ENCODE peak calls at places on chromosomes 6 and 20, in ten cellular contexts. X is kidney, T is AG20443, L is nephron progenitor cell, G is A549, E is IMR-90, H is NCI-H748 treated with DMSO at 0.1 percent for 48 hours, C is brain microvascular endothelial cell, K is omental fat pad, Y is SW480. J is an unnamed sample.

GRCh38 chr6:153129873-153130514 is 1.1 kb downstream of the RGS17 start:
- DNase-seq in X (peak), T (peak), L (peak), G (no peak), E (peak), H (no peak), C (peak), K (no peak), Y (no peak), J (no peak)

GRCh38 chr6:27775796-27776184 is 136.4 kb downstream of the OR2B2 start:
- DNase-seq in X (no peak), T (no peak), L (no peak), G (no peak), E (no peak), H (no peak), C (no peak), K (no peak), Y (no peak), J (no peak)

GRCh38 chr20:32742322-32743236 is 688 bp downstream of the COMMD7 start:
- DNase-seq in X (peak), T (no peak), L (no peak), G (no peak), E (no peak), H (no peak), C (no peak), K (no peak), Y (no peak), J (peak)

GRCh38 chr20:2793471-2793870 is 7.0 kb downstream of the CPXM1 start:
- DNase-seq in X (no peak), T (peak), L (no peak), G (no peak), E (no peak), H (no peak), C (no peak), K (no peak), Y (no peak), J (no peak)

GRCh38 chr6:89369009-89369408 is 16.5 kb upstream of the UBE2J1 start:
- DNase-seq in X (peak), T (peak), L (peak), G (no peak), E (peak), H (no peak), C (peak), K (peak), Y (no peak), J (no peak)

GRCh38 chr20:59895908-59896307 is 37.5 kb downstream of the SYCP2 start:
- DNase-seq in X (no peak), T (no peak), L (no peak), G (no peak), E (no peak), H (no peak), C (no peak), K (no peak), Y (no peak), J (no peak)

GRCh38 chr6:137223370-137224131 is 4.4 kb upstream of the IFNGR1 start:
- DNase-seq in X (no peak), T (no peak), L (no peak), G (no peak), E (peak), H (no peak), C (peak), K (no peak), Y (no peak), J (no peak)

GRCh38 chr20:48530957-48531356 is 296.8 kb downstream of the PREX1 start:
- DNase-seq in X (no peak), T (no peak), L (no peak), G (no peak), E (no peak), H (no peak), C (no peak), K (no peak), Y (peak), J (no peak)

GRCh38 chr20:32456869-32457421 is 98.8 kb downstream of the ASXL1 start:
- DNase-seq in X (peak), T (peak), L (peak), G (peak), E (peak), H (no peak), C (no peak), K (no peak), Y (no peak), J (peak)

GRCh38 chr20:11799131-11799800 is 118.4 kb upstream of the BTBD3 start:
- DNase-seq in X (no peak), T (no peak), L (no peak), G (no peak), E (no peak), H (peak), C (no peak), K (no peak), Y (no peak), J (no peak)

J was measured in RWPE2.